ENCODE peak calls at places on chromosomes 12 and 14, in eight cellular contexts. One of them, this sample, is unnamed.

GRCh38 chr12:72511906-72512305 is 239.7 kb downstream of the TRHDE start:
- DNase-seq in choroid plexus epithelial cell: peak
- DNase-seq in pancreas: no peak
- DNase-seq in stimulated activated CD4-positive, alpha-beta T cell treated with anti-CD3 and anti-CD28 coated beads, Interleukin-2, amount 100 ng/mL, for 24 hours: no peak
- DNase-seq in cardiac fibroblast: no peak
- DNase-seq in NCI-H510A treated with DMSO at 0.1 percent for 48 hours: no peak
- DNase-seq in activated CD4-positive, alpha-beta T cell treated with anti-CD3 and anti-CD28 coated beads, Interleukin-2, amount 10 ng/mL, durations not matched to agents 24 days and 14 days: no peak
- DNase-seq in testis: no peak
- DNase-seq in this sample: no peak

GRCh38 chr12:54439521-54440255 is 20.6 kb upstream of the ITGA5 start:
- DNase-seq in choroid plexus epithelial cell: peak
- DNase-seq in pancreas: no peak
- DNase-seq in stimulated activated CD4-positive, alpha-beta T cell treated with anti-CD3 and anti-CD28 coated beads, Interleukin-2, amount 100 ng/mL, for 24 hours: no peak
- DNase-seq in cardiac fibroblast: peak
- DNase-seq in NCI-H510A treated with DMSO at 0.1 percent for 48 hours: peak
- DNase-seq in activated CD4-positive, alpha-beta T cell treated with anti-CD3 and anti-CD28 coated beads, Interleukin-2, amount 10 ng/mL, durations not matched to agents 24 days and 14 days: peak
- DNase-seq in testis: no peak
- DNase-seq in this sample: no peak

GRCh38 chr14:77313374-77313773 is 7.3 kb downstream of the POMT2 start:
- DNase-seq in choroid plexus epithelial cell: no peak
- DNase-seq in pancreas: no peak
- DNase-seq in stimulated activated CD4-positive, alpha-beta T cell treated with anti-CD3 and anti-CD28 coated beads, Interleukin-2, amount 100 ng/mL, for 24 hours: no peak
- DNase-seq in cardiac fibroblast: no peak
- DNase-seq in NCI-H510A treated with DMSO at 0.1 percent for 48 hours: no peak
- DNase-seq in activated CD4-positive, alpha-beta T cell treated with anti-CD3 and anti-CD28 coated beads, Interleukin-2, amount 10 ng/mL, durations not matched to agents 24 days and 14 days: no peak
- DNase-seq in testis: no peak
- DNase-seq in this sample: no peak

GRCh38 chr14:29584992-29585391 is 342.7 kb downstream of the PRKD1 start:
- DNase-seq in choroid plexus epithelial cell: peak
- DNase-seq in pancreas: no peak
- DNase-seq in stimulated activated CD4-positive, alpha-beta T cell treated with anti-CD3 and anti-CD28 coated beads, Interleukin-2, amount 100 ng/mL, for 24 hours: no peak
- DNase-seq in cardiac fibroblast: peak
- DNase-seq in NCI-H510A treated with DMSO at 0.1 percent for 48 hours: peak
- DNase-seq in activated CD4-positive, alpha-beta T cell treated with anti-CD3 and anti-CD28 coated beads, Interleukin-2, amount 10 ng/mL, durations not matched to agents 24 days and 14 days: no peak
- DNase-seq in testis: peak
- DNase-seq in this sample: peak

GRCh38 chr14:105419305-105420091 is at the start of gene MTA1:
- DNase-seq in choroid plexus epithelial cell: peak
- DNase-seq in pancreas: peak
- DNase-seq in stimulated activated CD4-positive, alpha-beta T cell treated with anti-CD3 and anti-CD28 coated beads, Interleukin-2, amount 100 ng/mL, for 24 hours: peak
- DNase-seq in cardiac fibroblast: peak
- DNase-seq in NCI-H510A treated with DMSO at 0.1 percent for 48 hours: peak
- DNase-seq in activated CD4-positive, alpha-beta T cell treated with anti-CD3 and anti-CD28 coated beads, Interleukin-2, amount 10 ng/mL, durations not matched to agents 24 days and 14 days: peak
- DNase-seq in testis: no peak
- DNase-seq in this sample: no peak

GRCh38 chr12:78963439-78964222 is 99.1 kb downstream of the SYT1 start:
- DNase-seq in choroid plexus epithelial cell: peak
- DNase-seq in pancreas: no peak
- DNase-seq in stimulated activated CD4-positive, alpha-beta T cell treated with anti-CD3 and anti-CD28 coated beads, Interleukin-2, amount 100 ng/mL, for 24 hours: no peak
- DNase-seq in cardiac fibroblast: peak
- DNase-seq in NCI-H510A treated with DMSO at 0.1 percent for 48 hours: no peak
- DNase-seq in activated CD4-positive, alpha-beta T cell treated with anti-CD3 and anti-CD28 coated beads, Interleukin-2, amount 10 ng/mL, durations not matched to agents 24 days and 14 days: no peak
- DNase-seq in testis: no peak
- DNase-seq in this sample: no peak

GRCh38 chr12:88401153-88401552 is 179.1 kb downstream of the KITLG start:
- DNase-seq in choroid plexus epithelial cell: peak
- DNase-seq in pancreas: no peak
- DNase-seq in stimulated activated CD4-positive, alpha-beta T cell treated with anti-CD3 and anti-CD28 coated beads, Interleukin-2, amount 100 ng/mL, for 24 hours: no peak
- DNase-seq in cardiac fibroblast: no peak
- DNase-seq in NCI-H510A treated with DMSO at 0.1 percent for 48 hours: no peak
- DNase-seq in activated CD4-positive, alpha-beta T cell treated with anti-CD3 and anti-CD28 coated beads, Interleukin-2, amount 10 ng/mL, durations not matched to agents 24 days and 14 days: no peak
- DNase-seq in testis: no peak
- DNase-seq in this sample: no peak

GRCh38 chr14:23195552-23196101 is 12.2 kb upstream of the SLC7A8 start:
- DNase-seq in choroid plexus epithelial cell: no peak
- DNase-seq in pancreas: no peak
- DNase-seq in stimulated activated CD4-positive, alpha-beta T cell treated with anti-CD3 and anti-CD28 coated beads, Interleukin-2, amount 100 ng/mL, for 24 hours: no peak
- DNase-seq in cardiac fibroblast: no peak
- DNase-seq in NCI-H510A treated with DMSO at 0.1 percent for 48 hours: no peak
- DNase-seq in activated CD4-positive, alpha-beta T cell treated with anti-CD3 and anti-CD28 coated beads, Interleukin-2, amount 10 ng/mL, durations not matched to agents 24 days and 14 days: no peak
- DNase-seq in testis: no peak
- DNase-seq in this sample: no peak

GRCh38 chr12:126369487-126370463 is 1304.5 kb downstream of the AACS start:
- DNase-seq in choroid plexus epithelial cell: peak
- DNase-seq in pancreas: no peak
- DNase-seq in stimulated activated CD4-positive, alpha-beta T cell treated with anti-CD3 and anti-CD28 coated beads, Interleukin-2, amount 100 ng/mL, for 24 hours: no peak
- DNase-seq in cardiac fibroblast: peak
- DNase-seq in NCI-H510A treated with DMSO at 0.1 percent for 48 hours: no peak
- DNase-seq in activated CD4-positive, alpha-beta T cell treated with anti-CD3 and anti-CD28 coated beads, Interleukin-2, amount 10 ng/mL, durations not matched to agents 24 days and 14 days: no peak
- DNase-seq in testis: no peak
- DNase-seq in this sample: no peak

GRCh38 chr12:123033392-123034021 is 53.0 kb downstream of the ARL6IP4 start:
- DNase-seq in choroid plexus epithelial cell: no peak
- DNase-seq in pancreas: no peak
- DNase-seq in stimulated activated CD4-positive, alpha-beta T cell treated with anti-CD3 and anti-CD28 coated beads, Interleukin-2, amount 100 ng/mL, for 24 hours: no peak
- DNase-seq in cardiac fibroblast: no peak
- DNase-seq in NCI-H510A treated with DMSO at 0.1 percent for 48 hours: no peak
- DNase-seq in activated CD4-positive, alpha-beta T cell treated with anti-CD3 and anti-CD28 coated beads, Interleukin-2, amount 10 ng/mL, durations not matched to agents 24 days and 14 days: no peak
- DNase-seq in testis: no peak
- DNase-seq in this sample: no peak

GRCh38 chr14:60637490-60638452 is 11.5 kb downstream of the SIX1 start:
- DNase-seq in choroid plexus epithelial cell: peak
- DNase-seq in pancreas: peak
- DNase-seq in stimulated activated CD4-positive, alpha-beta T cell treated with anti-CD3 and anti-CD28 coated beads, Interleukin-2, amount 100 ng/mL, for 24 hours: no peak
- DNase-seq in cardiac fibroblast: no peak
- DNase-seq in NCI-H510A treated with DMSO at 0.1 percent for 48 hours: peak
- DNase-seq in activated CD4-positive, alpha-beta T cell treated with anti-CD3 and anti-CD28 coated beads, Interleukin-2, amount 10 ng/mL, durations not matched to agents 24 days and 14 days: peak
- DNase-seq in testis: no peak
- DNase-seq in this sample: peak

GRCh38 chr12:122111070-122111750 is 32.7 kb downstream of the MLXIP start:
- DNase-seq in choroid plexus epithelial cell: no peak
- DNase-seq in pancreas: peak
- DNase-seq in stimulated activated CD4-positive, alpha-beta T cell treated with anti-CD3 and anti-CD28 coated beads, Interleukin-2, amount 100 ng/mL, for 24 hours: no peak
- DNase-seq in cardiac fibroblast: no peak
- DNase-seq in NCI-H510A treated with DMSO at 0.1 percent for 48 hours: peak
- DNase-seq in activated CD4-positive, alpha-beta T cell treated with anti-CD3 and anti-CD28 coated beads, Interleukin-2, amount 10 ng/mL, durations not matched to agents 24 days and 14 days: no peak
- DNase-seq in testis: no peak
- DNase-seq in this sample: peak

GRCh38 chr14:100333867-100334266 is 10.7 kb downstream of the SLC25A47 start:
- DNase-seq in choroid plexus epithelial cell: no peak
- DNase-seq in pancreas: no peak
- DNase-seq in stimulated activated CD4-positive, alpha-beta T cell treated with anti-CD3 and anti-CD28 coated beads, Interleukin-2, amount 100 ng/mL, for 24 hours: no peak
- DNase-seq in cardiac fibroblast: no peak
- DNase-seq in NCI-H510A treated with DMSO at 0.1 percent for 48 hours: no peak
- DNase-seq in activated CD4-positive, alpha-beta T cell treated with anti-CD3 and anti-CD28 coated beads, Interleukin-2, amount 10 ng/mL, durations not matched to agents 24 days and 14 days: no peak
- DNase-seq in testis: no peak
- DNase-seq in this sample: no peak

GRCh38 chr12:119354187-119354586 is 19.7 kb downstream of the CCDC60 start:
- DNase-seq in choroid plexus epithelial cell: no peak
- DNase-seq in pancreas: no peak
- DNase-seq in stimulated activated CD4-positive, alpha-beta T cell treated with anti-CD3 and anti-CD28 coated beads, Interleukin-2, amount 100 ng/mL, for 24 hours: no peak
- DNase-seq in cardiac fibroblast: no peak
- DNase-seq in NCI-H510A treated with DMSO at 0.1 percent for 48 hours: peak
- DNase-seq in activated CD4-positive, alpha-beta T cell treated with anti-CD3 and anti-CD28 coated beads, Interleukin-2, amount 10 ng/mL, durations not matched to agents 24 days and 14 days: no peak
- DNase-seq in testis: no peak
- DNase-seq in this sample: no peak

GRCh38 chr14:91367173-91368171 is 50.1 kb downstream of the CCDC88C start:
- DNase-seq in choroid plexus epithelial cell: peak
- DNase-seq in pancreas: no peak
- DNase-seq in stimulated activated CD4-positive, alpha-beta T cell treated with anti-CD3 and anti-CD28 coated beads, Interleukin-2, amount 100 ng/mL, for 24 hours: peak
- DNase-seq in cardiac fibroblast: peak
- DNase-seq in NCI-H510A treated with DMSO at 0.1 percent for 48 hours: peak
- DNase-seq in activated CD4-positive, alpha-beta T cell treated with anti-CD3 and anti-CD28 coated beads, Interleukin-2, amount 10 ng/mL, durations not matched to agents 24 days and 14 days: peak
- DNase-seq in testis: no peak
- DNase-seq in this sample: peak

GRCh38 chr12:105330283-105330937 is at the start of gene C12orf75:
- DNase-seq in choroid plexus epithelial cell: peak
- DNase-seq in pancreas: peak
- DNase-seq in stimulated activated CD4-positive, alpha-beta T cell treated with anti-CD3 and anti-CD28 coated beads, Interleukin-2, amount 100 ng/mL, for 24 hours: peak
- DNase-seq in cardiac fibroblast: peak
- DNase-seq in NCI-H510A treated with DMSO at 0.1 percent for 48 hours: peak
- DNase-seq in activated CD4-positive, alpha-beta T cell treated with anti-CD3 and anti-CD28 coated beads, Interleukin-2, amount 10 ng/mL, durations not matched to agents 24 days and 14 days: peak
- DNase-seq in testis: peak
- DNase-seq in this sample: peak

GRCh38 chr14:32611752-32612151 is 282.7 kb downstream of the AKAP6 start:
- DNase-seq in choroid plexus epithelial cell: peak
- DNase-seq in pancreas: no peak
- DNase-seq in stimulated activated CD4-positive, alpha-beta T cell treated with anti-CD3 and anti-CD28 coated beads, Interleukin-2, amount 100 ng/mL, for 24 hours: no peak
- DNase-seq in cardiac fibroblast: peak
- DNase-seq in NCI-H510A treated with DMSO at 0.1 percent for 48 hours: no peak
- DNase-seq in activated CD4-positive, alpha-beta T cell treated with anti-CD3 and anti-CD28 coated beads, Interleukin-2, amount 10 ng/mL, durations not matched to agents 24 days and 14 days: no peak
- DNase-seq in testis: no peak
- DNase-seq in this sample: no peak

GRCh38 chr14:56073783-56074182 is 44.4 kb upstream of the PELI2 start:
- DNase-seq in choroid plexus epithelial cell: no peak
- DNase-seq in pancreas: no peak
- DNase-seq in stimulated activated CD4-positive, alpha-beta T cell treated with anti-CD3 and anti-CD28 coated beads, Interleukin-2, amount 100 ng/mL, for 24 hours: no peak
- DNase-seq in cardiac fibroblast: no peak
- DNase-seq in NCI-H510A treated with DMSO at 0.1 percent for 48 hours: no peak
- DNase-seq in activated CD4-positive, alpha-beta T cell treated with anti-CD3 and anti-CD28 coated beads, Interleukin-2, amount 10 ng/mL, durations not matched to agents 24 days and 14 days: no peak
- DNase-seq in testis: no peak
- DNase-seq in this sample: no peak

GRCh38 chr14:32905052-32905451 is 33.6 kb upstream of the NPAS3 start:
- DNase-seq in choroid plexus epithelial cell: no peak
- DNase-seq in pancreas: no peak
- DNase-seq in stimulated activated CD4-positive, alpha-beta T cell treated with anti-CD3 and anti-CD28 coated beads, Interleukin-2, amount 100 ng/mL, for 24 hours: no peak
- DNase-seq in cardiac fibroblast: no peak
- DNase-seq in NCI-H510A treated with DMSO at 0.1 percent for 48 hours: no peak
- DNase-seq in activated CD4-positive, alpha-beta T cell treated with anti-CD3 and anti-CD28 coated beads, Interleukin-2, amount 10 ng/mL, durations not matched to agents 24 days and 14 days: no peak
- DNase-seq in testis: no peak
- DNase-seq in this sample: no peak

This sample was measured in prostate gland.